ENCODE peak calls at places on chromosomes 13 and 19, in nine cellular contexts. R is left ventricle myocardium inferior, K is suprapubic skin, O is AG04450, N is tibial artery, Y is adrenal gland, Z is pancreas, G is body of pancreas, S is heart left ventricle. X is an unnamed sample.

GRCh38 chr13:44044544-44045178 is 165.0 kb downstream of the LACC1 start:
- DNase-seq in N (no peak), K (no peak), S (no peak), G (no peak), Z (no peak), R (no peak), Y (no peak), O (no peak), X (no peak)

GRCh38 chr13:51557875-51558604 is 26.2 kb upstream of the WDFY2 start:
- DNase-seq in K (no peak), G (no peak), R (no peak), Z (no peak), N (no peak), S (no peak), Y (no peak), O (peak; percentile 43), X (no peak)

GRCh38 chr19:31334849-31335624 is 14.2 kb downstream of the TSHZ3 start:
- DNase-seq in O (no peak), Z (no peak), Y (no peak), S (no peak), R (no peak), N (no peak), K (no peak), G (no peak), X (no peak)

GRCh38 chr13:85379991-85380390 is 419.2 kb downstream of the SLITRK6 start:
- DNase-seq in Y (no peak), O (no peak), N (no peak), R (no peak), S (no peak), G (no peak), Z (no peak), K (no peak), X (no peak)

GRCh38 chr13:90717451-90717936 is 630.0 kb upstream of the MIR17HG start:
- DNase-seq in K (no peak), O (no peak), R (no peak), G (no peak), Y (peak; percentile 19), Z (no peak), N (no peak), S (no peak), X (no peak)

GRCh38 chr19:18017275-18018083 is 9.5 kb downstream of the ARRDC2 start:
- DNase-seq in R (no peak), G (no peak), O (no peak), N (peak; percentile 84), Y (peak; percentile 29), Z (no peak), S (peak; percentile 65), K (no peak), X (no peak)

GRCh38 chr19:40502081-40502480 is 35.3 kb downstream of the SPTBN4 start:
- DNase-seq in Y (no peak), O (no peak), K (no peak), N (no peak), G (no peak), Z (no peak), R (no peak), S (no peak), X (no peak)

GRCh38 chr13:40247845-40248244 is 418.6 kb downstream of the FOXO1 start:
- DNase-seq in G (no peak), R (no peak), Z (no peak), K (no peak), N (no peak), S (no peak), O (no peak), Y (no peak), X (no peak)

GRCh38 chr19:850221-850978 is 1.7 kb upstream of the ELANE start:
- DNase-seq in Y (peak; percentile 96), O (peak; percentile 56), K (peak; percentile 95), N (peak; percentile 96), G (peak; percentile 89), Z (peak; percentile 90), S (peak; percentile 96), R (peak; percentile 93), X (peak; percentile 64)

GRCh38 chr13:20738616-20739015 is 35.1 kb downstream of the IL17D start:
- DNase-seq in K (no peak), Z (no peak), S (no peak), R (no peak), G (no peak), O (no peak), Y (no peak), N (no peak), X (no peak)

GRCh38 chr13:44223785-44224432 is 149.7 kb upstream of the SERP2 start:
- DNase-seq in S (no peak), Z (no peak), G (no peak), O (no peak), Y (no peak), N (no peak), R (no peak), K (no peak), X (no peak)

GRCh38 chr13:19183676-19184075 is 2.1 kb upstream of the TUBA3C start:
- DNase-seq in K (peak; percentile 56), R (no peak), Z (no peak), N (no peak), G (no peak), O (no peak), S (no peak), Y (no peak), X (no peak)

GRCh38 chr13:69287050-69287698 is 820.5 kb upstream of the ATXN8OS start:
- DNase-seq in Z (no peak), O (no peak), S (no peak), N (no peak), Y (no peak), K (no peak), R (no peak), G (no peak), X (no peak)

GRCh38 chr13:19982447-19983043 is 24.0 kb downstream of the ZMYM2 start:
- DNase-seq in K (no peak), S (no peak), O (no peak), R (no peak), Y (no peak), G (no peak), N (no peak), Z (no peak), X (no peak)

GRCh38 chr19:12666305-12667048 is at the start of the genes MAN2B1 and WDR83:
- DNase-seq in K (no peak), G (peak; percentile 75), Z (peak; percentile 81), N (peak; percentile 88), R (peak; percentile 82), O (no peak), S (peak; percentile 77), Y (peak; percentile 70), X (no peak)

GRCh38 chr19:12667903-12668302 is 1.3 kb downstream of the WDR83 start:
- DNase-seq in Z (no peak), G (no peak), S (no peak), R (no peak), Y (no peak), N (no peak), K (no peak), O (no peak), X (no peak)

GRCh38 chr19:12664406-12665280 is 1.9 kb downstream of the MAN2B1 start:
- DNase-seq in G (no peak), O (no peak), Y (no peak), N (no peak), R (no peak), S (no peak), Z (no peak), K (no peak), X (no peak)

GRCh38 chr19:12665281-12665573 is 1.3 kb downstream of the MAN2B1 start:
- DNase-seq in K (no peak), R (peak; percentile 55), G (no peak), S (peak; percentile 65), O (no peak), Y (no peak), N (peak; percentile 79), Z (no peak), X (no peak)

DNA sequence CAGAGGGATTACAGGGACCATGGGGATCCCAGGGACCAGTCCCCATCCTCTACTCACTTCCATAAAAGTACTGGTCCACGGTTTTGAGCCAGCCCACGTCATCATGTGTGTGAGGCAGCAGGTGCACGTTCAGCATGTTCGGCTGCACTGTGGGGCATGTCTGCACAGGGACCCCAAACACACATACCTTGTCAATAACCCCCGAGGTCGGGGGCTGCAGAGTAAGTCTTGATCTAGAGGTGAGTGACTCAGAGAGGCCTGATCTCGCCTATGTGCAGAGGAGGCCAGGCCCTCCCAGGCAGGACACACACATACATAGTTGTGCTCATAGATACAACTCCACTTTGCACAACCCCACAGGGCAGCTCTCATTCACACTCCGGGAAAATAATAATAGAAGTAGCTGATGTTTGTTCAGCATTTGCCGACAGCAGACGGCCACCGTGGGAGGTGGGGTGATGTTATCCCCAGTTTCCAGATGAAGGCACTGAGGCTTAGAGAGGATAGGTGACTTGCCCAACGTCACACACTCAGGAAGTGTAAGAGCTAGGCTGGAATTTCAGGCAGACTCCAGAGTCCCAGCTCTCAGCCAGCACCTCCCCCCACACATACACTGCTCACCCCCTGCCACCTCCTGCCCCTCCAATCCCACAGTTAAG is 767 bp downstream of the MAN2B1 start:
- DNase-seq in R (no peak), O (no peak), K (no peak), Y (no peak), G (no peak), Z (no peak), S (no peak), N (no peak), X (no peak)
- H3K27ac ChIP-seq in R (peak overlapping the region; percentile 83), O (no peak overlapping the region), K (peak overlapping the region; percentile 69), Y (no peak overlapping the region), G (no peak overlapping the region), Z (peak overlapping the region; percentile 63), S (no peak overlapping the region), N (peak overlapping the region; percentile 93), X (no peak overlapping the region)

DNA sequence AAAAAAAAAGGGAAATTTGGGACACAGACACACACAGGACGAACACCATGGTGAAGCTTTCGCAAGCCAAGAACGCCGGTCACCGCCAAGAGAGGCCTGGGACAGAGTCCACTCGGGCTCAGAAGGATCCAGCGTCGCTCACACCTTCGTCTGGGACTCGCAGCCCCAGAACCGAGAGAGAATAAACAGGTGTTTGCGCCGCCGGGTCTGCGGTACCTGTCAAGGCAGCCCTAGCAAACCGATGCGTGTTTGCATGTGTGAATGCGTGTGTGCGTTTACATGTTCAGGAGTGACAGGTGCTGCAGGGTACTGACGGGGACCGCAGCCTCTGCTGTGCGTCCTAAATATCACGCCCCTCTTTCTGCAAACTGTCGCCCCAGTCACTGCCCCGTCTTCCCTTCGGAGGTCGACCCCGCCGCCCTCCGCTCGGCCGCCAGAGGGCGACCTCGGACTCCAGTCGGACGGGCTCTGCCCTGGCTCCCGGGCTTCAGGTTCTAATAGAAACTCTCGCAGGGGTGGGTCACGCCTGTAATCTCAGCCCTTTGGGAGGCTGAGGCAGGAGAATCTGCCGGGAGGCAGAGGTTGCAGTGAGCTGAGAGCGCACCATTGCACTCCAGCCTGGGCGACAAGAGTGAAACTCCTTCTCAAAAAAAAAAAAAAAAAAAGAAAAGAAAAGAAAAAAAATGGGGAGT is 11.8 kb upstream of the CSNK1G2 start:
- DNase-seq in S (peak; percentile 73), O (no peak), Y (peak; percentile 76), R (peak; percentile 81), Z (peak; percentile 82), N (peak; percentile 83), K (no peak), G (peak; percentile 80), X (peak; percentile 66)
- TF ChIP-seq CTCF in S (peak; percentile 91), O (peak; percentile 89), Y (peak; percentile 81), R (peak; percentile 91), Z (peak; percentile 86), N (peak; percentile 90), K (peak; percentile 92), G (peak; percentile 87), X (peak; percentile 85)

GRCh38 chr13:110953833-110954532 is 39.1 kb upstream of the ANKRD10 start:
- DNase-seq in R (no peak), K (no peak), O (no peak), G (no peak), N (no peak), S (no peak), Z (no peak), Y (no peak), X (no peak)
- H3K27ac ChIP-seq in R (no peak overlapping the region), K (no peak overlapping the region), O (peak overlapping the region; percentile 99), G (no peak overlapping the region), N (peak overlapping the region; percentile 81), S (no peak overlapping the region), Z (no peak overlapping the region), Y (no peak overlapping the region), X (no peak overlapping the region)

GRCh38 chr13:99028890-99029289 is 51.0 kb upstream of the DOCK9 start:
- DNase-seq in Z (no peak), R (no peak), N (no peak), S (no peak), Y (no peak), K (no peak), O (no peak), G (no peak), X (no peak)
- TF ChIP-seq CTCF in Z (no peak), R (peak; percentile 23), N (no peak), S (no peak), Y (no peak), K (peak; percentile 14), O (no peak), G (no peak), X (no peak)